ENCODE peak calls at places on chromosomes 3 and 15, in seven cellular contexts. N, H, B, C, F, A and I are unnamed samples.

GRCh38 chr15:70281261-70281810 is 183.6 kb upstream of the TLE3 start:
- DNase-seq in N (no peak), H (no peak), B (no peak), C (no peak), F (no peak), A (peak), I (peak)

GRCh38 chr3:110881069-110881468 is 190.5 kb upstream of the NECTIN3 start:
- DNase-seq in N (peak), H (no peak), B (peak), C (no peak), F (peak), A (peak), I (no peak)

GRCh38 chr15:72994778-72995177 is 57.5 kb upstream of the NEO1 start:
- DNase-seq in N (no peak), H (no peak), B (peak), C (no peak), F (no peak), A (no peak), I (no peak)

GRCh38 chr3:53194218-53195065 is 33.4 kb downstream of the PRKCD start:
- DNase-seq in N (peak), H (no peak), B (no peak), C (no peak), F (peak), A (no peak), I (no peak)

GRCh38 chr15:33701304-33701696 is 267.0 kb upstream of the CHRM5 start:
- DNase-seq in N (no peak), H (no peak), B (no peak), C (no peak), F (no peak), A (no peak), I (no peak)

GRCh38 chr15:68518785-68519430 is 59.9 kb upstream of the CORO2B start:
- DNase-seq in N (no peak), H (no peak), B (no peak), C (no peak), F (no peak), A (no peak), I (no peak)

GRCh38 chr15:89761009-89761831 is 10.2 kb upstream of the MESP1 start:
- DNase-seq in N (no peak), H (no peak), B (peak), C (no peak), F (no peak), A (peak), I (no peak)

GRCh38 chr3:159786489-159787181 is 202.0 kb upstream of the IL12A start:
- DNase-seq in N (no peak), H (no peak), B (no peak), C (no peak), F (no peak), A (no peak), I (no peak)

GRCh38 chr3:123489400-123490004 is 40.6 kb upstream of the ADCY5 start:
- DNase-seq in N (peak), H (peak), B (peak), C (no peak), F (peak), A (peak), I (no peak)

DNA sequence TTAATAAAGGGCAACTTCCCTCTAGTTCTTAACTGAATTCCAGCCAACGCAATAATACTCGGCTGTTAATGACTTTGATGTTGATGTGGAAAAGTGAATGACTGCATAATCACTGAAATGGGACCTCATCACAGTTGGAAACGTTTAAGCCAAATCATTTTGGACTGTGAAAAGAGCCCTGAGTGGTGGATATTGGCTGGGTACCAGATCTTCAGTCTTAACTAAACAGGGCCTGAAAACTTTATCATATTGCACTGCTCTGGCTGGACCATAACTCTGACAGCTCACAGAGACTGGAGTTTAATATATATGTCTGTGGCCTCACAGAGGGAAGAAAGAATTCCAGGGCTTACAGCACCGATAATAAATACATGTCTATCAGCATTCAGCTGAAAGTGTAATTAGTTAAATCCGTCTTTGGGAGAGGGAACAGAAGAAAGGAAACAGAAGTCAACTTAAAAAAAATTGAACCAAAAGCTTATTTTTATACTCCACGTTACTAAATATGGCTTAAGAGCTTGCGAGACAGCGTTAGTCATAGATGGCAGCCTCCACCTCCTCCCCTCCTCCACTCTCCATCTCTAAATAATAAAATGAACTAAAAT is 222.3 kb upstream of the CDIN1 start:
- DNase-seq in N (no peak), H (no peak), B (no peak), C (no peak), F (peak), A (no peak), I (no peak)
- TF ChIP-seq POLR2AphosphoS5 in N (no peak), H (no peak), B (no peak), C (no peak), F (no peak), A (no peak), I (no peak)

DNA sequence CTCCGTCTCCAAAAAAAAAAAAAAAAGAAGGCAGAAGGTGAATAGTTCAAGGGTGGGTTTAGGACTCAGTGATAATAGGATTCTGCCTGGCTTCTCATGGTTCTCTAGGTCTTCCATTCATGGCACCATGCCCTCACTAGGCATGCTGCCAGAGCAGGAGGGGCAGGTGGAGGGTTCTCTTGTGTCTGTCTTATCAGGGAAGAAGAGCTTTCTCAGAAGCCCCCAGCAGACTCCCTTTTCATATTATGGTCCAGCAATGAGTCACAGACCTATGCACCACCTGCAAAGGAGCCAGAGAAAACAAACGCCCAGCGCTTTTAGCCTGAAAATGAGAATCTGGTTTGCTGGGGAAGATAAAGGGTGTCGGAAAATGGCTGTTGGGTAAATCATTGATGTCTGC is 3.0 kb downstream of the CCR2 start:
- DNase-seq in N (no peak), H (no peak), B (no peak), C (no peak), F (no peak), A (no peak), I (no peak)
- H3K27ac ChIP-seq in N (no peak), H (no peak), B (no peak), C (no peak), F (no peak), A (no peak), I (no peak)

DNA sequence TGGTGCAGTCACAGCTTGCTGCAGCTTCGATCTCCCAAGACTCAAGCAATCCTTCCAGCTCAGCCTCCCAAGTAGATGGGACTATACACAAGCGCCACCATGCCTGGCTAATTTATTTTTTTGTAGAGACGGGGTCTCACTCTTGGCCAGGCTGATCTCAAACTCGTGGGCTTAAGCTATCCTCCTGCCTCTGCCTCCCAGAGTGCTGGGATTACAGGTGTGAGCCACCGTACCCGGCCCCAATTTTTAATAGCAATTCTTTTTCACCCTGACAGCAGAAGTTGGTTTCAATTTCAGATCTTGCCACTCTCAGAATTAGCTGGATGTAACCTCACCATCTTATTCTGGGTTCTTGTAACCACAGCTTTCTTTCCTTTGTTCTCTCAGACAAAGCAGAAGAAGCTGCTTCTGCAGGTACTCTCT is 64.8 kb downstream of the TRIM71 start:
- DNase-seq in N (no peak), H (no peak), B (no peak), C (no peak), F (no peak), A (no peak), I (no peak)
- TF ChIP-seq POLR2AphosphoS5 in N (no peak), H (no peak), B (no peak), C (no peak), F (no peak), A (no peak), I (no peak)

GRCh38 chr3:58613236-58614132 is 36.3 kb upstream of the FAM107A start:
- DNase-seq in N (no peak), H (no peak), B (no peak), C (no peak), F (no peak), A (no peak), I (no peak)

GRCh38 chr3:58609990-58610389 is 32.8 kb upstream of the FAM107A start:
- DNase-seq in N (no peak), H (no peak), B (no peak), C (no peak), F (no peak), A (no peak), I (no peak)

GRCh38 chr3:58608648-58609047 is 31.5 kb upstream of the FAM107A start:
- DNase-seq in N (no peak), H (no peak), B (no peak), C (no peak), F (no peak), A (no peak), I (no peak)

GRCh38 chr3:58617338-58617761 is 40.2 kb upstream of the FAM107A start:
- DNase-seq in N (peak), H (no peak), B (peak), C (no peak), F (no peak), A (peak), I (no peak)

DNA sequence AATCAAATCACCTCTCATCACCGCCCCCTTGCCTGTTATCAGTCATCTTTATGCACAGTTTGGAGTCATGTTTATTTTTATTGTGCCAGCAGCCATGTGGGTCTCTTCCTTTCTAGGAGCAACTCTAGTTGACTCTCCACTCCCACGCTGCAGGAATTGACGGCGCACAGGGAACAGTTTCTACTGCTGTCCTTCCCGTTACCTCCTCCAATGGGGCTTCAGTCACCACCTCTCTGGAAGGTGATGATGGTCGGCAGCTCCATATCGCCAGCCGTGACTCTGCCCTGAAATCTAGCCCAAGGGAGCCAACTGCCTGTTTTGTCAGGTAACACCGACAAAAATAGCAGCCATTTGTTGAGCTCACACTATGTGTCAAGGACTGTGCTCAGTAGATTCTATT is 35.6 kb upstream of the FAM107A start:
- DNase-seq in N (no peak), H (no peak), B (no peak), C (no peak), F (no peak), A (no peak), I (no peak)
- H3K27ac ChIP-seq in N (no peak), H (no peak), B (no peak), C (no peak), F (no peak), A (no peak), I (no peak)

GRCh38 chr15:97479957-97480356 is 480.5 kb upstream of the ARRDC4 start:
- DNase-seq in N (no peak), H (no peak), B (no peak), C (no peak), F (no peak), A (no peak), I (no peak)
- TF ChIP-seq POLR2AphosphoS5 in N (no peak), H (no peak), B (no peak), C (no peak), F (no peak), A (no peak), I (no peak)

DNA sequence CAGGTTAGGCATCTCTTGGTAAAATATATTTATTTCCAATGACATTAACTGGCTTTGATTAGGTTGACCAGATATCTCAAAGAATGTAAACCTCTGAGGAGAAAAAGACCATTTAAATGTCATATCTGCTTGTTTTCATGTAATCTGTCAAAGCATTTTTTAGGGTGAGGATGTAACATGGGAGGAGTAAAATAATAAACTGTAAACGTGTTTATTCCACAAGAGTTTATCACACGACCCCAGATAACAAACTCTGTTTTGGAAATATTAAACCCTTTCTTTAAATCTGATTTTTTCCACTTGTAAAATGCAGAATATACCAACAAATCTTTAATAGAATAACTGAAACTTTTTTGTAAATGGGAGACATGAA is 1.6 kb downstream of the TM4SF1 start:
- DNase-seq in N (no peak), H (no peak), B (no peak), C (no peak), F (no peak), A (no peak), I (no peak)
- H3K27ac ChIP-seq in N (no peak), H (no peak), B (peak), C (peak), F (peak), A (peak), I (peak)

DNA sequence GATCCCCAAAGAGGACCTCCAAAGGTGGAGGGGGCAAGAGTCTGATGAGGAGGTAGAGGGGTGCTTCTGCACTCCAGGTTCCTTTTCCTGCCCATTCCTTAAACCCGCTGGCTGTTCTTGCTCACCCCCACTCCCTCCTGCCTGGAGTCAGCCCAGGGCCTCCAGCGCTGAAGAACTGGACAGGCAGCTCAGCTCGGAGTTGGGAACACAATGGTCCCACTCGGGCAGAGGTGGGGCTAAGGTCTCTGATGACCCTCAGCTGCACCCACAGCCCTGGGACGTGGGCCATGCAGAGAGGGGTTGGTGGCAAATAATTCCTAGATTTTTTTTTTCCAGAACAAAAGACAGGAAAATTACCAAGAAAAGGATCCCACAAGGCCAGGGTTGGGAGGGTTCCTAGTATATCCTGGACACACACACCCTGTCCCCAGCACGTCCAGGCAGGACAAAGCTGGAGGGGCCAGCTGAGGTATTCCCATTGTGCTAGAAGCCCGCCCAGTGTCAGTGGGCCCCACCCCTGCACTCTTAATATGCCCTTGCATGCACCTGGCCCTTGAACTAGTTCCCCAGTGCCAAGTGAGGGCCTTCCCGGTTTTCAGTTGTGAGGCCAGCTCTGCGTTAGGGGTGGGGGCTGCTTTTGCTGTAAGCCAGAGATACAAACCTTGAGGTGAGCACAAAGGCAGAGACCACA is 22.1 kb upstream of the IP6K2 start:
- DNase-seq in N (peak), H (no peak), B (no peak), C (no peak), F (no peak), A (no peak), I (no peak)
- TF ChIP-seq POLR2AphosphoS5 in N (no peak), H (no peak), B (no peak), C (no peak), F (no peak), A (no peak), I (no peak)